ENCODE peak calls at places on chromosomes 11 and 22, in ten cellular contexts. I is tibial artery, G is ascending aorta, B is PC-9, L is lower leg skin, O is upper lobe of right lung, M is thoracic aorta, R is A549, T is heart right ventricle, C is sigmoid colon. U is an unnamed sample.

GRCh38 chr11:69834811-69835800 is 15.9 kb upstream of the FGF3 start:
- DNase-seq in I (no peak), G (no peak), B (no peak), L (peak), O (peak), M (no peak), R (no peak), T (no peak), C (peak), U (no peak)

GRCh38 chr11:102312656-102313055 is 4.6 kb upstream of the BIRC3 start:
- DNase-seq in I (no peak), G (no peak), B (no peak), L (no peak), O (no peak), M (no peak), R (no peak), T (no peak), C (no peak), U (no peak)

GRCh38 chr11:101176381-101176780 is 46.8 kb upstream of the PGR start:
- DNase-seq in I (no peak), G (no peak), B (no peak), L (no peak), O (no peak), M (no peak), R (no peak), T (no peak), C (no peak), U (no peak)

GRCh38 chr11:2703487-2704141 is 3.8 kb upstream of the KCNQ1OT1 start:
- DNase-seq in I (no peak), G (no peak), B (no peak), L (no peak), O (no peak), M (no peak), R (no peak), T (no peak), C (peak), U (peak)

GRCh38 chr11:113474362-113475159 is 637 bp downstream of the DRD2 start:
- DNase-seq in I (peak), G (no peak), B (peak), L (peak), O (peak), M (peak), R (peak), T (peak), C (no peak), U (peak)

GRCh38 chr11:67563354-67564114 is 20.1 kb upstream of the GSTP1 start:
- DNase-seq in I (peak), G (no peak), B (peak), L (no peak), O (no peak), M (peak), R (no peak), T (peak), C (peak), U (peak)

GRCh38 chr11:849951-850776 is 7.5 kb downstream of the TSPAN4 start:
- DNase-seq in I (no peak), G (no peak), B (no peak), L (no peak), O (no peak), M (no peak), R (no peak), T (no peak), C (no peak), U (no peak)

GRCh38 chr22:49004484-49005399 is 822.9 kb downstream of the BRD1 start:
- DNase-seq in I (peak), G (no peak), B (no peak), L (peak), O (peak), M (no peak), R (no peak), T (no peak), C (no peak), U (no peak)

GRCh38 chr11:43992834-43993637 is 50.6 kb downstream of the C11orf96 start:
- DNase-seq in I (no peak), G (no peak), B (no peak), L (no peak), O (no peak), M (no peak), R (no peak), T (no peak), C (peak), U (no peak)

GRCh38 chr22:38176170-38176741 is 5.4 kb downstream of the PLA2G6 start:
- DNase-seq in I (peak), G (peak), B (no peak), L (peak), O (peak), M (no peak), R (no peak), T (peak), C (peak), U (peak)

GRCh38 chr11:130042093-130042591 is 27.6 kb upstream of the APLP2 start:
- DNase-seq in I (no peak), G (no peak), B (no peak), L (no peak), O (no peak), M (no peak), R (peak), T (no peak), C (no peak), U (peak)

DNA sequence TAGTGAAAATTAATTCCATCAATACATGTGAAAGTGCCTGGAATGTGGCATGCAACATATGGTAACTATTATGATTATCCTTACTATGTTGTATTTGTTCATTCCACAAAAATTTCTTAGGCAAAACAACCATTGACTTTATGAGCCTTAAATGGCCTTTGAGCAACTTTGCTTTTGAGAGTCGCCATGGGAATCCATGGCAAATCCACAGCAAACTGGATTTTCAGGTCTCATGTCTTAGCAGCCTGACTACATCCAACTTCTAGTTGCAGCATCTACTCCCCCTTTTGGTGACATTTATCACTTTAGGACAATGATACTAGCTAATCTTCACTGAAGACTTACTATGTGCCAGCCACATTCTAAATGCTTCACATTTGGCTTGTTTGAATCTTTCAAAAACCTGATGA is 56.8 kb downstream of the SLC1A2 start:
- DNase-seq in I (no peak), G (no peak), B (no peak), L (no peak), O (no peak), M (no peak), R (no peak), T (no peak), C (no peak), U (no peak)
- TF ChIP-seq CTCF in I (no peak), G (no peak), B (peak), L (no peak), O (no peak), M (no peak), R (no peak), T (no peak), C (no peak), U (no peak)

GRCh38 chr22:17948101-17948500 is 76.3 kb downstream of the MICAL3 start:
- DNase-seq in I (no peak), G (no peak), B (no peak), L (no peak), O (no peak), M (no peak), R (no peak), T (no peak), C (no peak), U (no peak)
- H3K4me3 ChIP-seq in I (no peak), G (no peak), B (no peak), L (no peak), O (no peak), M (no peak), R (no peak), T (no peak), C (no peak), U (no peak)

DNA sequence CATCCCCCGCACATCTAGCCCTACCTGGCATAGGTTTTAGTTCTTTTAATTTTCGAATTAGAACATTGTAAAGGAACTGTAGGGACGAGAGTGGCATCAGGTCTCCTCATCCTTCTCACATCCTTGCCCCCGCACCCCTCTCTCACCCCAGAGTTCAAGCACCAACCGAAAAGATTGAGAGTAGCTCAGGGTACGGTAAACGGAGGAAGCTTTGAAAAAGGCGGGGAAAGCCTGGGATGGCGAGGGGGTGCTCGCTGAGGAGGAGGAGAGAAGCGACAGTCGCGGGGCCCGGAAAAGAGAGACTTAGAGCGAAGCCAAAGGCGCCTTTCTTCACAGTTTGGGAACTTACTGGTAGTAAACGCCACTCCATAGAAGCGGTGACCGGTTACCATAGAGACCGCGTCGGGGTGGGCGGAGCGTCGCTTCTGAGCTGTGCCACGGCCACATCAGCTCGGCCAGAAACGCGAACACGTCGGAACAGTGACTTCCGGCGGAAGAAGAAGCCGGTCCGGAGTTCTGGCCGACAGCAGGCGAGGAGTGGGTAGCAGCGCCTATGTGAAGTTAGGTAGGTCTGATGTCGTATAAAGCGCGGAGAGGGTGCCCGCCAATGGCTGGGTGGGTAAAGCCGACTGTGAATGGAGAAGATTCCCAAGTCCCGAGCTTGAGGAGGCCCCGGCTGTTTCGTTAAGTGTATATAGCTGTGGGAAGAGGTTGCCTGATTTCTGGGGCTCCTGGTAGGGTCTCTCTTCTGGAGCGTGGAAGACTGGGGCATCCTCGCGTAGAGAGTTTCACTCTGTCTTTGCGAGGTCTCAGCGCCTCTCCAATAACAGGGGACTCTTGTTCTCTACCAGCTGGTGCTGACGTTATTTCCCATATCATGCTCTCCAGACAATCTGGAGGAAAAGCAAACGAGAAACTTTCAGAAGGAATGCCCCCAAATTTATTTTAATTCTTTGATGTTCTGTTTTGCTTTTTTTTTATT is at the start of the genes DCDC1 and DNAJC24:
- DNase-seq in I (peak), G (peak), B (peak), L (peak), O (peak), M (peak), R (peak), T (peak), C (peak), U (peak)
- TF ChIP-seq CTCF in I (no peak), G (no peak), B (no peak), L (no peak), O (no peak), M (no peak), R (no peak), T (no peak), C (no peak), U (no peak)

GRCh38 chr11:9568161-9568853 is 5.2 kb upstream of the WEE1 start:
- DNase-seq in I (no peak), G (no peak), B (no peak), L (no peak), O (no peak), M (no peak), R (no peak), T (no peak), C (no peak), U (no peak)

GRCh38 chr11:9570313-9570712 is 3.2 kb upstream of the WEE1 start:
- DNase-seq in I (no peak), G (no peak), B (no peak), L (no peak), O (no peak), M (no peak), R (no peak), T (no peak), C (no peak), U (no peak)

GRCh38 chr11:9571071-9571765 is 2.3 kb upstream of the WEE1 start:
- DNase-seq in I (no peak), G (no peak), B (no peak), L (no peak), O (no peak), M (no peak), R (no peak), T (no peak), C (no peak), U (no peak)

GRCh38 chr11:9568854-9569587 is 4.4 kb upstream of the WEE1 start:
- DNase-seq in I (peak), G (no peak), B (peak), L (peak), O (no peak), M (no peak), R (peak), T (peak), C (peak), U (peak)

DNA sequence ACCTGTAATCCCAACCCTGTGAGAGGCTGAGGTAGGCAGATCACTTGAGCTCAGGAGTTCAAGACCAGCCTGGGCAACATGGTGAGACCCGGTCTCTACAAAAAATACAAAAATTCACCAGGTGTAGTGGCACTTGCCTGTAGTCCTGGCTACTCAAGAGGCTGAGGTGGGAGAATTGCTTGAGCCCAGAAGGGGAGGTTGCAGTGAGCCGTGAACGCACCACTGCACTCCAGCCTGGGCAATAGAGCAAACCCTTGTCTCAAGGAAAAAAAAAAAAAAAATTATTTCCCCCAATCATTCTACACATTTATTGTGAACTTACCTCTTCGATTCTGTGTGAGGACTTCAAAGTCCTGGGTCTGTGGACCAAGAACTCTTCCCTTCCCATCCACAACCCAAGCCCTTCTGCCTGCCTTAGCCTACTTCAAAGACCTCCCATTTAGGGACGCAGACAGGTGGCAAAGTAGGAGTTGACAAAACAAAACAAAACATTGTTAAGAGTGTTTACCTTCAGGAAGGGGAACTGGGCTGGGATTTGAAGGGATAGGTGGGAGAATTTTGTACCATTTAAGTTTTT is 3.8 kb upstream of the WEE1 start:
- DNase-seq in I (no peak), G (no peak), B (no peak), L (no peak), O (no peak), M (no peak), R (no peak), T (no peak), C (no peak), U (no peak)
- H3K4me3 ChIP-seq in I (peak), G (peak), B (peak), L (no peak), O (no peak), M (peak), R (no peak), T (no peak), C (no peak), U (no peak)

DNA sequence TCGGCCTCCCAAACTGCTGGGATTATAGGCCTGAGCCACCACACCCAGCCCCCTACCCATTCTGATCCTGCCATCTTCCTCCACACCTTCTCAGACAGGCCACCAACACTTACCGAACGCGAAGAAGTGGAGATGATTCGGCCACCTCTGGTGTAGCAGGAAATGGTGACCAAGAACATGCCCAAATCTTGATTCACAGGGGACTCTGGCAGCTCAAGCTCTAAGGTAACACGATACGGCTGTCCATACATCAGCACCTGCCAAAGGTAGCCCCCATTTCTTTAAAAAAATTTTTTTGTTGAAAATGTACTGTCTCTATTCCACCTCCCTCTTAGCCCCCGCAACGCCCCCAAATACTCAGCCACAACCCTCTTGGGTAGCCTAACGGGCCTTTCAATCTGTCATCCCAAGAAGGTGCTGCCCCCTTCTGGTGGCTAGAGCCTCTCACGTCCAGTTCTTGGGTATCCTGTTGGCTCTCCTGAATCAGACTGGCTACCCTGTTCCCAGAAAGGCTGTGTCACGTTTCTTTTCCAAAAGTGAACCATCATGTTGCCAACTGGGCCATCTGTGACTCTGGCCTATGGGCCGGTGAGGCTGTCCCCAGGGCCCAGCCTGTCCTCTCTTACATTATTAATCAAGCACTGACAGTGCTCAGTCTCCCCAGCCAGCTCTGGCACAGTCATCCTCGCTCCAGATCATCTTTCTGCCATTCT is 5.3 kb upstream of the LRRN4CL start:
- DNase-seq in I (peak), G (peak), B (peak), L (peak), O (peak), M (peak), R (peak), T (peak), C (peak), U (no peak)
- TF ChIP-seq CTCF in I (peak), G (peak), B (peak), L (peak), O (peak), M (peak), R (peak), T (peak), C (peak), U (peak)

DNA sequence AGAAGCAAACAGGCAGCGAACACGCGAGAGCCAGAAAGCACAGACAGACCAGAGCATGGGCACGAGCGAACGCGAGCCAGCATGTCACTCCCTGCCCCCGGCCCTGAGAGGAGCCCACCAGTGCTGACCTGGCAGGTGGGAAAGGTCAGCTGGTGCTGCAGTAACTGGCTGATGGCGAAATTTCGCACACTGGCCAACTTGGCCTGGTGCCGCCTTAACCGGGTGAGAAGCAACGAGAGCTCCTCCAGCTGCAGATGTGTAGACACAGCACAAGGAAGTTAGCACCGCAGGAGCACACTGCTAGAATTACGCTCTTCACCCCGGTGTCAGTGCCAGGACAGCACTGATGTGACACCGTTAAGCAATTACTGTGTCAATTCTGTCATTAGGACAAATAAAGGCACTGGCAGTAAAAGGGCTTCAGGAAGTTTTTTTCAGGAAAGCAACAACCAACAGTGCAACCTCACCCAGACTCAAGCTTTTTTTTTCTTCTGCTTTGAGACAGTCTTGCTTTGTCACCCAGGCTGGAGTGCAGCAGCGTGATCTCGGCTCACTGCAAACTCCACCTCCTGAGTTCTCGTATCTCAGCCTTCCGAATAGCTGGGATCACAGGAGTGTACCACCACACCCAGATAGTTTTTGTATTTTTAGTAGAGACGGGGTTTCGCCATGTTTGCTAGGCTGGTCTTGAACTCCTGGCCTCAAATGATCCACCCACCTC is 76.8 kb downstream of the C11orf58 start:
- DNase-seq in I (peak), G (peak), B (no peak), L (peak), O (peak), M (no peak), R (no peak), T (peak), C (peak), U (no peak)
- H3K4me3 ChIP-seq in I (no peak), G (no peak), B (no peak), L (no peak), O (no peak), M (no peak), R (no peak), T (no peak), C (no peak), U (no peak)

GRCh38 chr11:10415817-10416392 is 39.2 kb upstream of the AMPD3 start:
- DNase-seq in I (no peak), G (no peak), B (no peak), L (no peak), O (no peak), M (no peak), R (no peak), T (no peak), C (no peak), U (no peak)
- TF ChIP-seq CTCF in I (no peak), G (no peak), B (no peak), L (no peak), O (no peak), M (no peak), R (no peak), T (no peak), C (no peak), U (no peak)

GRCh38 chr11:46350695-46351094 is 3.4 kb downstream of the DGKZ start:
- DNase-seq in I (no peak), G (no peak), B (no peak), L (no peak), O (no peak), M (no peak), R (no peak), T (no peak), C (no peak), U (no peak)

GRCh38 chr11:46346886-46347636 is at the start of gene DGKZ:
- DNase-seq in I (peak), G (peak), B (peak), L (peak), O (peak), M (no peak), R (peak), T (peak), C (peak), U (no peak)

GRCh38 chr11:46348566-46348981 is 1.3 kb downstream of the DGKZ start:
- DNase-seq in I (no peak), G (no peak), B (no peak), L (no peak), O (no peak), M (no peak), R (no peak), T (no peak), C (no peak), U (no peak)

GRCh38 chr11:46347637-46348311 is 511 bp downstream of the DGKZ start:
- DNase-seq in I (no peak), G (no peak), B (no peak), L (no peak), O (no peak), M (no peak), R (no peak), T (no peak), C (peak), U (no peak)

DNA sequence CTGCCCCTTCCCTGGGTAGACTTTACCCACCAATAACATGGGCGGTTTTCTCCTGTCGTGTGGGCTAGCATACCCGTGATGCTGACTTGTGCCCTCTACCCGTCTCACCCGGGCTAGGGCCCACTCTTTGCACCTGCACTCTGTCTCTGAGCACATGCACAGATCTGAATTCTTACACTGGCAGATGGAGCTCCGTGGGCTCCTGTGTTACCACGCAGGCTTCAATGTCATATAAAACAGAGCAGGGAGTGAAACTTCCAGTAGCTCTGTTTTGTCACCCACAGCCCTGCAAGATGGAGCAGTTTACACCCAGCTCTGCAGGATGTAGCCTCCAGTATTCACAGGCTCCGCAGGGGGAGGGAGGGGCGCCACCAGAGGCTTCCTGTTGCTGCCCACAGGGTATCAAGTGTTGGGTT is 1.7 kb downstream of the DGKZ start:
- DNase-seq in I (no peak), G (no peak), B (no peak), L (no peak), O (no peak), M (no peak), R (no peak), T (no peak), C (no peak), U (no peak)
- H3K4me3 ChIP-seq in I (no peak), G (peak), B (no peak), L (no peak), O (peak), M (peak), R (no peak), T (peak), C (no peak), U (no peak)